ENCODE peak calls at places on chromosomes 16 and 17, in four cellular contexts. One of them, this sample, is unnamed.
A peak's percentile ranks its signal among the peaks of the same experiment; 100 is the strongest.

GRCh38 chr17:58047751-58048150 is 35.5 kb upstream of the DYNLL2 start:
- DNase-seq in upper lobe of right lung: no peak
- DNase-seq in WTC11: no peak
- DNase-seq in neural progenitor cell: no peak
- DNase-seq in this sample: no peak

GRCh38 chr17:78883090-78883532 is 19.9 kb downstream of the CEP295NL start:
- DNase-seq in upper lobe of right lung: peak; percentile 87
- DNase-seq in WTC11: no peak
- DNase-seq in neural progenitor cell: no peak
- DNase-seq in this sample: no peak

GRCh38 chr17:41098476-41098875 is 534 bp upstream of the KRTAP4-8 start:
- DNase-seq in upper lobe of right lung: no peak
- DNase-seq in WTC11: no peak
- DNase-seq in neural progenitor cell: no peak
- DNase-seq in this sample: no peak

GRCh38 chr17:27956601-27957445 is 63.7 kb upstream of the LYRM9 start:
- DNase-seq in upper lobe of right lung: no peak
- DNase-seq in WTC11: peak; percentile 23
- DNase-seq in neural progenitor cell: no peak
- DNase-seq in this sample: no peak

GRCh38 chr17:81160747-81161453 is 4.4 kb upstream of the PVALEF start:
- DNase-seq in upper lobe of right lung: no peak
- DNase-seq in WTC11: no peak
- DNase-seq in neural progenitor cell: no peak
- DNase-seq in this sample: no peak

GRCh38 chr16:82636485-82636884 is 9.7 kb downstream of the CDH13 start:
- DNase-seq in upper lobe of right lung: no peak
- DNase-seq in WTC11: no peak
- DNase-seq in neural progenitor cell: no peak
- DNase-seq in this sample: no peak

GRCh38 chr17:59141860-59142259 is 13.1 kb downstream of the SKA2 start:
- DNase-seq in upper lobe of right lung: no peak
- DNase-seq in WTC11: no peak
- DNase-seq in neural progenitor cell: no peak
- DNase-seq in this sample: no peak

GRCh38 chr16:11964761-11965539 is at the start of gene TNFRSF17:
- DNase-seq in upper lobe of right lung: no peak
- DNase-seq in WTC11: no peak
- DNase-seq in neural progenitor cell: no peak
- DNase-seq in this sample: no peak

GRCh38 chr17:39739885-39740356 is 2.2 kb downstream of the GRB7 start:
- DNase-seq in upper lobe of right lung: no peak
- DNase-seq in WTC11: peak; percentile 36
- DNase-seq in neural progenitor cell: peak; percentile 18
- DNase-seq in this sample: no peak

GRCh38 chr17:78416311-78416711 is 37.9 kb downstream of the PGS1 start:
- DNase-seq in upper lobe of right lung: no peak
- DNase-seq in WTC11: no peak
- DNase-seq in neural progenitor cell: no peak
- DNase-seq in this sample: no peak

GRCh38 chr17:21119247-21119944 is 7.4 kb upstream of the DHRS7B start:
- DNase-seq in upper lobe of right lung: peak; percentile 69
- DNase-seq in WTC11: peak; percentile 70
- DNase-seq in neural progenitor cell: peak; percentile 73
- DNase-seq in this sample: no peak

GRCh38 chr17:18182190-18182977 is 1.2 kb upstream of the ALKBH5 start:
- DNase-seq in upper lobe of right lung: no peak
- DNase-seq in WTC11: peak; percentile 29
- DNase-seq in neural progenitor cell: peak; percentile 46
- DNase-seq in this sample: no peak

GRCh38 chr17:64546716-64547115 is 39.9 kb downstream of the CEP95 start:
- DNase-seq in upper lobe of right lung: no peak
- DNase-seq in WTC11: no peak
- DNase-seq in neural progenitor cell: no peak
- DNase-seq in this sample: no peak

GRCh38 chr16:57822861-57823260 is 20.6 kb upstream of the KIFC3 start:
- DNase-seq in upper lobe of right lung: no peak
- DNase-seq in WTC11: no peak
- DNase-seq in neural progenitor cell: no peak
- DNase-seq in this sample: no peak

GRCh38 chr17:17313350-17313991 is 10.3 kb downstream of the NT5M start:
- DNase-seq in upper lobe of right lung: peak; percentile 77
- DNase-seq in WTC11: peak; percentile 79
- DNase-seq in neural progenitor cell: peak; percentile 50
- DNase-seq in this sample: peak; percentile 46

GRCh38 chr16:83433201-83433600 is 374.6 kb upstream of the HSBP1 start:
- DNase-seq in upper lobe of right lung: no peak
- DNase-seq in WTC11: no peak
- DNase-seq in neural progenitor cell: no peak
- DNase-seq in this sample: no peak

GRCh38 chr17:4497101-4497824 is 1.4 kb upstream of the SPNS2 start:
- DNase-seq in upper lobe of right lung: no peak
- DNase-seq in WTC11: no peak
- DNase-seq in neural progenitor cell: no peak
- DNase-seq in this sample: no peak

GRCh38 chr17:5203908-5204294 is 12.2 kb upstream of the ZNF594 start:
- DNase-seq in upper lobe of right lung: no peak
- DNase-seq in WTC11: no peak
- DNase-seq in neural progenitor cell: no peak
- DNase-seq in this sample: no peak

GRCh38 chr16:15946257-15947044 is 3.0 kb upstream of the ABCC1 start:
- DNase-seq in upper lobe of right lung: no peak
- DNase-seq in WTC11: no peak
- DNase-seq in neural progenitor cell: no peak
- DNase-seq in this sample: peak; percentile 21

GRCh38 chr16:1678500-1679098 is 520 bp downstream of the JPT2 start:
- DNase-seq in upper lobe of right lung: no peak
- DNase-seq in WTC11: no peak
- DNase-seq in neural progenitor cell: peak; percentile 41
- DNase-seq in this sample: no peak

GRCh38 chr16:68823401-68823800 is 19.9 kb upstream of the TANGO6 start:
- DNase-seq in upper lobe of right lung: no peak
- DNase-seq in WTC11: peak; percentile 18
- DNase-seq in neural progenitor cell: peak; percentile 60
- DNase-seq in this sample: no peak

GRCh38 chr17:70677783-70678647 is 508.7 kb downstream of the KCNJ2 start:
- DNase-seq in upper lobe of right lung: no peak
- DNase-seq in WTC11: peak; percentile 25
- DNase-seq in neural progenitor cell: peak; percentile 33
- DNase-seq in this sample: no peak

GRCh38 chr16:3235856-3236669 is 1.1 kb upstream of the ZNF200 start:
- DNase-seq in upper lobe of right lung: peak; percentile 84
- DNase-seq in WTC11: peak; percentile 59
- DNase-seq in neural progenitor cell: peak; percentile 43
- DNase-seq in this sample: no peak

GRCh38 chr17:45692661-45693060 is 91.5 kb upstream of the CRHR1 start:
- DNase-seq in upper lobe of right lung: no peak
- DNase-seq in WTC11: no peak
- DNase-seq in neural progenitor cell: no peak
- DNase-seq in this sample: no peak

GRCh38 chr16:49500211-49500610 is 126.6 kb downstream of the C16orf78 start:
- DNase-seq in upper lobe of right lung: no peak
- DNase-seq in WTC11: no peak
- DNase-seq in neural progenitor cell: no peak
- DNase-seq in this sample: peak; percentile 15

GRCh38 chr17:56125830-56126819 is 27.1 kb upstream of the ANKFN1 start:
- DNase-seq in upper lobe of right lung: no peak
- DNase-seq in WTC11: no peak
- DNase-seq in neural progenitor cell: peak; percentile 68
- DNase-seq in this sample: no peak

GRCh38 chr16:28181557-28181914 is 30.2 kb downstream of the XPO6 start:
- DNase-seq in upper lobe of right lung: no peak
- DNase-seq in WTC11: no peak
- DNase-seq in neural progenitor cell: no peak
- DNase-seq in this sample: no peak

GRCh38 chr16:85974428-85975375 is 75.7 kb downstream of the IRF8 start:
- DNase-seq in upper lobe of right lung: no peak
- DNase-seq in WTC11: no peak
- DNase-seq in neural progenitor cell: no peak
- DNase-seq in this sample: peak; percentile 53

GRCh38 chr16:27080870-27081269 is 14.1 kb downstream of the C16orf82 start:
- DNase-seq in upper lobe of right lung: no peak
- DNase-seq in WTC11: peak; percentile 37
- DNase-seq in neural progenitor cell: peak; percentile 48
- DNase-seq in this sample: no peak

GRCh38 chr17:50331085-50331791 is 14.7 kb upstream of the XYLT2 start:
- DNase-seq in upper lobe of right lung: peak; percentile 10
- DNase-seq in WTC11: no peak
- DNase-seq in neural progenitor cell: no peak
- DNase-seq in this sample: no peak

GRCh38 chr17:37050905-37051304 is 102.2 kb downstream of the AATF start:
- DNase-seq in upper lobe of right lung: no peak
- DNase-seq in WTC11: no peak
- DNase-seq in neural progenitor cell: no peak
- DNase-seq in this sample: no peak

GRCh38 chr16:67662653-67663010 is 1.9 kb downstream of the PARD6A start:
- DNase-seq in upper lobe of right lung: no peak
- DNase-seq in WTC11: no peak
- DNase-seq in neural progenitor cell: no peak
- DNase-seq in this sample: no peak

GRCh38 chr16:81532491-81533174 is 88.0 kb downstream of the CMIP start:
- DNase-seq in upper lobe of right lung: no peak
- DNase-seq in WTC11: no peak
- DNase-seq in neural progenitor cell: no peak
- DNase-seq in this sample: peak; percentile 89

GRCh38 chr17:19646788-19647696 is 1.5 kb upstream of the ALDH3A2 start:
- DNase-seq in upper lobe of right lung: no peak
- DNase-seq in WTC11: no peak
- DNase-seq in neural progenitor cell: peak; percentile 21
- DNase-seq in this sample: no peak

GRCh38 chr17:66715745-66716156 is 119.2 kb upstream of the CACNG5 start:
- DNase-seq in upper lobe of right lung: no peak
- DNase-seq in WTC11: no peak
- DNase-seq in neural progenitor cell: peak; percentile 82
- DNase-seq in this sample: no peak

GRCh38 chr16:4578961-4579530 is 22.9 kb downstream of the C16orf96 start:
- DNase-seq in upper lobe of right lung: no peak
- DNase-seq in WTC11: no peak
- DNase-seq in neural progenitor cell: no peak
- DNase-seq in this sample: no peak

GRCh38 chr16:4576008-4576407 is 19.9 kb downstream of the C16orf96 start:
- DNase-seq in upper lobe of right lung: no peak
- DNase-seq in WTC11: no peak
- DNase-seq in neural progenitor cell: no peak
- DNase-seq in this sample: no peak

GRCh38 chr16:4570688-4571321 is 14.7 kb downstream of the C16orf96 start:
- DNase-seq in upper lobe of right lung: no peak
- DNase-seq in WTC11: peak; percentile 81
- DNase-seq in neural progenitor cell: peak; percentile 45
- DNase-seq in this sample: no peak

GRCh38 chr16:4572715-4573114 is 16.6 kb downstream of the C16orf96 start:
- DNase-seq in upper lobe of right lung: no peak
- DNase-seq in WTC11: no peak
- DNase-seq in neural progenitor cell: no peak
- DNase-seq in this sample: no peak

DNA sequence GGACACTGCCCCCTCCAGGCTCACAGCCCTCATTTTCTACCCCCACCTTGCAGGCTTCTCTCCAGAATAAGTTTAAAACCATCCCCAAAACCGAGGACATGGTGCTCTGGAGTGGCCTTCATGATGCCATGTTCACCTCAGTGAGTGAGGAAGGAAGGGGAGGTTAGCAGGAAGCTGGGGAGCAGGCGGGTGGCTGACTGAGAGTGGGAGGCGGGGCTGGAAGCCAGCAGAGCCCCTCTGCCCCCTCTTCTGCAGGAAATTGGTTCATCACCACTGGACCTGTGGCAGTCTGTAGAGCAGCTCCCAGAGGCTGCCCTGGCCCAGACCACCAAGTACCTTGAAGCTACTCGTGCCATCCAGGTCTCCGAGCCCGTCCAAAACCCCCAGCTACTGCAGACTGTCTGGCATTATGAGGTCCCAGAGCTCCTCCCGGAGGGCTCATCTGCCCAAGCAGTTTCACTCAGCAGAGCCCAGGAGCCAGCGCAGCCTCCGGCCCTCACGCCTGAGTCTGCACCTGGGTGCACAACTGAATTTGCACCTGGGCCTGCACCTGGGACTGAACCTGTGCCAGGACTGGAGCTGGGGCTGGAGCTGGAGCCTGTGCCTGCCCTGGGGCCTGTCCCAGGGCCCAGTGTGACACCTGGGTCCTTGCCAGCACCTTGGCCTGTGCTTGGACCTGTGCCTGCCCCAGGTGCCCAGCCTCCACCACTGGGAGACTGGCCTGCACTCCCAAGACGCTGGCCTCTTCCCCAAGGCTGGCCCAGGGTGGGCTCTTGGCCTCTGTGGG is 19.0 kb downstream of the C16orf96 start:
- DNase-seq in upper lobe of right lung: no peak
- DNase-seq in WTC11: peak; percentile 66
- DNase-seq in neural progenitor cell: peak; percentile 41
- DNase-seq in this sample: no peak
- TF ChIP-seq CTCF in upper lobe of right lung: no peak
- TF ChIP-seq CTCF in WTC11: no peak
- TF ChIP-seq CTCF in neural progenitor cell: peak; percentile 16
- TF ChIP-seq CTCF in this sample: no peak

DNA sequence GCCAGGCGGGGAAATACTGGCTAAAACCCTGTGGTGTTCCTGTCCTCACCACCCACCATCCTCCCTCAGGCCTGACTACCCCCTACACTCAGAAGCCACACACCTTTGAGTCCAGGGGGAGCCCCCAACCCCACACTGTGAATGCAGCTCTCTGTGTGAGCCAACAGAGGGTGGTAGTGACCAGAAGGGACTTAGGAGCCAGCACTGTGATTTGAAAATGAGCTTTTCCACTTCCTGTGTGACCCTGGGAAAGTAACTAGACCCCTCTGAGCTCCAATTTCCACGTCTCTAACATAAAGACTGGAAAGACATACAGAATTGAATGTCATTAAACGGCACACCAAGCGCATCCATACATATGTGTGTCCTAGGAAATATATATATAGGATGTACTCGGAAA is 58.7 kb downstream of the SDK2 start:
- DNase-seq in upper lobe of right lung: no peak
- DNase-seq in WTC11: peak; percentile 31
- DNase-seq in neural progenitor cell: no peak
- DNase-seq in this sample: no peak
- TF ChIP-seq CTCF in upper lobe of right lung: no peak
- TF ChIP-seq CTCF in WTC11: peak; percentile 17
- TF ChIP-seq CTCF in neural progenitor cell: peak; percentile 31
- TF ChIP-seq CTCF in this sample: peak; percentile 34

GRCh38 chr16:318628-319027 is 33.9 kb downstream of the AXIN1 start:
- DNase-seq in upper lobe of right lung: no peak
- DNase-seq in WTC11: peak; percentile 82
- DNase-seq in neural progenitor cell: peak; percentile 75
- DNase-seq in this sample: no peak
- TF ChIP-seq CTCF in upper lobe of right lung: no peak
- TF ChIP-seq CTCF in WTC11: peak; percentile 42
- TF ChIP-seq CTCF in neural progenitor cell: peak; percentile 48
- TF ChIP-seq CTCF in this sample: peak; percentile 37

DNA sequence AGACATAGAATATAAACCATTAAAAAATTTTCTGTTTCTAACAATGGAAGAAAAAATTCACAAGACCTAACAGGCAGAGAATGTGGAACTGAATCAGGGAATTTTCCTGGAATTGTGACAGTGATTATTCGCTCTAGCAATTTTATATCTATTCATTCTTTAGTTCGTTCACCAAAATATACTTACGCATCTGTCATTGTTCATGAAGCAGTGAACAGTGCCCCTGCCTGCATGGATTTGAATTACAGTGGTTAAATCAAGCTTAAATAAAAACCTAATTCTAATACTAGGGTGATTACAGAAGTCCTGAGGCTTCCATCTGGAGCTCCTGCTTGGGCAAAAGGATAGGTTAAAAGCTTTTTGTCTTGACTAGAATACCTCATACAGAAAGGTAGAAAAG is 48.6 kb downstream of the ABCA8 start:
- DNase-seq in upper lobe of right lung: no peak
- DNase-seq in WTC11: no peak
- DNase-seq in neural progenitor cell: peak; percentile 32
- DNase-seq in this sample: no peak
- TF ChIP-seq CTCF in upper lobe of right lung: peak; percentile 25
- TF ChIP-seq CTCF in WTC11: no peak
- TF ChIP-seq CTCF in neural progenitor cell: peak; percentile 59
- TF ChIP-seq CTCF in this sample: peak; percentile 72

This sample was measured in chondrocyte.